ENCODE peak calls at places on chromosomes 3 and 15, in nine cellular contexts. O, I, K, T, G, B, L, H and C are unnamed samples. For H3K36me3, the result is how much of the 10 kb centered on the place peaks cover.

GRCh38 chr3:49269443-49269842 is 7.6 kb downstream of the C3orf62 start:
- DNase-seq in O (no peak), I (no peak), K (no peak), T (no peak), G (no peak), B (no peak), L (no peak), H (no peak), C (no peak)

GRCh38 chr3:55947406-55947805 is 460.3 kb upstream of the WNT5A start:
- DNase-seq in O (no peak), I (no peak), K (no peak), T (no peak), G (no peak), B (no peak), L (no peak), H (no peak), C (no peak)

GRCh38 chr3:58414538-58415197 is 19.0 kb downstream of the PDHB start:
- DNase-seq in O (peak), I (peak), K (peak), T (peak), G (peak), B (peak), L (no peak), H (peak), C (peak)

GRCh38 chr3:31035681-31036080 is 141.2 kb upstream of the GADL1 start:
- DNase-seq in O (no peak), I (peak), K (no peak), T (no peak), G (peak), B (no peak), L (no peak), H (no peak), C (no peak)

GRCh38 chr3:46851364-46852328 is 11.6 kb downstream of the MYL3 start:
- DNase-seq in O (no peak), I (no peak), K (no peak), T (no peak), G (no peak), B (no peak), L (peak), H (no peak), C (no peak)

GRCh38 chr3:32817561-32818430 is at the start of gene TRIM71:
- DNase-seq in O (no peak), I (no peak), K (peak), T (no peak), G (peak), B (no peak), L (peak), H (no peak), C (peak)

GRCh38 chr15:77826006-77826695 is 193.4 kb upstream of the LINGO1 start:
- DNase-seq in O (no peak), I (no peak), K (no peak), T (no peak), G (no peak), B (no peak), L (peak), H (no peak), C (no peak)

GRCh38 chr3:57755368-57756021 is 614 bp upstream of the SLMAP start:
- DNase-seq in O (no peak), I (peak), K (peak), T (peak), G (no peak), B (peak), L (no peak), H (no peak), C (peak)

GRCh38 chr15:80201256-80202015 is 48.6 kb downstream of the FAH start:
- DNase-seq in O (no peak), I (no peak), K (no peak), T (no peak), G (no peak), B (no peak), L (no peak), H (no peak), C (no peak)

GRCh38 chr3:23240386-23240785 is 37.3 kb downstream of the UBE2E2 start:
- DNase-seq in O (no peak), I (no peak), K (no peak), T (no peak), G (no peak), B (no peak), L (no peak), H (no peak), C (no peak)

GRCh38 chr15:40766906-40767837 is 2.6 kb upstream of the C15orf62 start:
- DNase-seq in O (no peak), I (peak), K (no peak), T (no peak), G (peak), B (no peak), L (no peak), H (no peak), C (peak)

GRCh38 chr15:80234883-80235282 is 17.1 kb downstream of the CTXND1 start:
- DNase-seq in O (no peak), I (peak), K (peak), T (no peak), G (peak), B (peak), L (peak), H (peak), C (peak)

GRCh38 chr3:42194943-42195510 is 71.0 kb downstream of the CCK start:
- DNase-seq in O (no peak), I (peak), K (no peak), T (no peak), G (no peak), B (no peak), L (no peak), H (no peak), C (no peak)

GRCh38 chr3:13420817-13421755 is 964 bp upstream of the NUP210 start:
- DNase-seq in O (no peak), I (no peak), K (no peak), T (no peak), G (no peak), B (peak), L (no peak), H (no peak), C (no peak)

GRCh38 chr15:67411491-67411890 is 109.4 kb upstream of the C15orf61 start:
- DNase-seq in O (no peak), I (peak), K (no peak), T (no peak), G (no peak), B (no peak), L (no peak), H (no peak), C (no peak)

GRCh38 chr3:140568842-140569520 is 108.9 kb upstream of the TRIM42 start:
- DNase-seq in O (peak), I (peak), K (no peak), T (peak), G (no peak), B (no peak), L (no peak), H (peak), C (peak)

GRCh38 chr3:175149675-175150074 is 290.5 kb downstream of the NAALADL2 start:
- DNase-seq in O (no peak), I (peak), K (peak), T (no peak), G (no peak), B (peak), L (no peak), H (no peak), C (no peak)

GRCh38 chr3:58052373-58053273 is 44.4 kb downstream of the FLNB start:
- DNase-seq in O (peak), I (peak), K (peak), T (peak), G (peak), B (peak), L (peak), H (peak), C (peak)

GRCh38 chr3:59862686-59863085 is 812.9 kb upstream of the CFAP20DC start:
- DNase-seq in O (no peak), I (peak), K (peak), T (no peak), G (peak), B (no peak), L (no peak), H (no peak), C (no peak)

GRCh38 chr15:68820205-68820588 is 498 bp downstream of the ANP32A start:
- DNase-seq in O (peak), I (no peak), K (no peak), T (peak), G (peak), B (peak), L (peak), H (peak), C (peak)

GRCh38 chr3:189096092-189096491 is 75.7 kb upstream of the TPRG1 start:
- DNase-seq in O (no peak), I (no peak), K (no peak), T (no peak), G (no peak), B (no peak), L (no peak), H (no peak), C (no peak)

GRCh38 chr3:175070946-175071345 is 211.8 kb downstream of the NAALADL2 start:
- DNase-seq in O (no peak), I (no peak), K (no peak), T (no peak), G (no peak), B (no peak), L (no peak), H (no peak), C (no peak)

GRCh38 chr15:23069496-23070166 is 30.3 kb upstream of the TUBGCP5 start:
- DNase-seq in O (no peak), I (no peak), K (no peak), T (no peak), G (no peak), B (no peak), L (no peak), H (no peak), C (peak)

GRCh38 chr15:74228723-74229081 is 7.4 kb upstream of the CCDC33 start:
- DNase-seq in O (no peak), I (peak), K (no peak), T (no peak), G (no peak), B (no peak), L (no peak), H (no peak), C (no peak)

GRCh38 chr15:33737687-33738606 is 230.3 kb upstream of the CHRM5 start:
- DNase-seq in O (no peak), I (peak), K (peak), T (no peak), G (peak), B (peak), L (no peak), H (no peak), C (no peak)

GRCh38 chr15:82572311-82572710 is 32.1 kb upstream of the RPS17 start:
- DNase-seq in O (peak), I (no peak), K (no peak), T (no peak), G (peak), B (no peak), L (no peak), H (no peak), C (no peak)

GRCh38 chr3:43723121-43723734 is 32.5 kb downstream of the ABHD5 start:
- DNase-seq in O (no peak), I (peak), K (peak), T (no peak), G (no peak), B (no peak), L (no peak), H (no peak), C (no peak)

GRCh38 chr3:127697531-127698240 is 24.9 kb downstream of the ABTB1 start:
- DNase-seq in O (peak), I (peak), K (peak), T (peak), G (peak), B (peak), L (peak), H (peak), C (peak)

GRCh38 chr15:58441376-58442070 is 9.7 kb downstream of the LIPC start:
- DNase-seq in O (no peak), I (peak), K (peak), T (no peak), G (peak), B (no peak), L (no peak), H (no peak), C (peak)

GRCh38 chr3:127915115-127915936 is at the start of gene KBTBD12:
- DNase-seq in O (peak), I (no peak), K (no peak), T (peak), G (no peak), B (peak), L (peak), H (peak), C (peak)

GRCh38 chr3:106371605-106372292 is 502.9 kb upstream of the CBLB start:
- DNase-seq in O (no peak), I (peak), K (no peak), T (no peak), G (peak), B (no peak), L (no peak), H (no peak), C (no peak)

GRCh38 chr3:123481071-123481470 is 32.2 kb upstream of the ADCY5 start:
- DNase-seq in O (no peak), I (no peak), K (no peak), T (no peak), G (no peak), B (no peak), L (no peak), H (no peak), C (no peak)

GRCh38 chr3:128619146-128619890 is 31.3 kb downstream of the RPN1 start:
- DNase-seq in O (no peak), I (peak), K (peak), T (no peak), G (peak), B (no peak), L (no peak), H (no peak), C (peak)

GRCh38 chr3:66376568-66376967 is 124.3 kb downstream of the LRIG1 start:
- DNase-seq in O (peak), I (peak), K (peak), T (no peak), G (peak), B (peak), L (no peak), H (no peak), C (peak)

GRCh38 chr3:135896613-135897012 is 68.9 kb upstream of the PPP2R3A start:
- DNase-seq in O (no peak), I (peak), K (peak), T (no peak), G (no peak), B (no peak), L (no peak), H (no peak), C (peak)

GRCh38 chr3:171055336-171056178 is 29.0 kb upstream of the SLC2A2 start:
- DNase-seq in O (no peak), I (peak), K (no peak), T (no peak), G (peak), B (no peak), L (no peak), H (no peak), C (no peak)

DNA sequence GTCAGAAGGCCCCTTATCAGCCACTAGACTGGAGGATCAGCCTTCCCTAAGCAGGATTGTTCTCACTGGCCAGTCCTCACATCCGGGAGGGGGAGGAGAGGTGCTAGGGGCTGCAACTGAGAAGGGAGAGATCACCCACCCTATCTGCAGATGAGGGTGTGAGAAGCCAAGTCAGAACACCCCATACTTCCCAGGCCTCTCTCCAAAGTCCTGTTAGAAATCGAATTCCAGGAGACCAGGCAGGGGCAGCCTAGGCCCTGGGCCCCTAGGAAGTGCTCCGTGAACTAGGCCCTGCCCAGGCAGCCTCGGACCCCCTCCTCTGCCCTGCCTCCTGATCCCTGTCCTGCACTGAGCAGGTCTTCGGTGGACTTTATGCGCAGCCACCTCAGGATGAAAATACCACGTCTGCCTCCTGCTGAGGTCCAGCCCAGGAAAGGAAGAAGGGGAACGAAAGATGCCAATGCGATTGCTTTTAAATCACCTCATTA is 933 bp downstream of the DZIP1L start:
- DNase-seq in O (peak), I (peak), K (peak), T (no peak), G (peak), B (no peak), L (no peak), H (no peak), C (peak)
- H3K4me3 ChIP-seq in O (peak), I (peak), K (peak), T (peak), G (peak), B (peak), L (peak), H (peak), C (peak)

GRCh38 chr3:122318620-122319019 is 6.4 kb upstream of the CSTA start:
- DNase-seq in O (no peak), I (peak), K (peak), T (no peak), G (no peak), B (no peak), L (no peak), H (no peak), C (no peak)
- H3K36me3 ChIP-seq in O (under half), I (under half), K (under half), T (under half), G (under half), B (under half), L (under half), H (under half), C (under half)

GRCh38 chr15:45128971-45129639 is 574 bp downstream of the DUOXA1 start:
- DNase-seq in O (no peak), I (no peak), K (no peak), T (no peak), G (no peak), B (no peak), L (peak), H (no peak), C (no peak)
- H3K4me3 ChIP-seq in O (no peak), I (no peak), K (peak), T (peak), G (peak), B (peak), L (no peak), H (peak), C (no peak)

GRCh38 chr3:53254190-53254809 is 1.5 kb downstream of the TKT start:
- DNase-seq in O (no peak), I (peak), K (peak), T (no peak), G (peak), B (no peak), L (no peak), H (no peak), C (no peak)
- H3K36me3 ChIP-seq in O (under half), I (under half), K (under half), T (under half), G (under half), B (under half), L (under half), H (under half), C (under half)

DNA sequence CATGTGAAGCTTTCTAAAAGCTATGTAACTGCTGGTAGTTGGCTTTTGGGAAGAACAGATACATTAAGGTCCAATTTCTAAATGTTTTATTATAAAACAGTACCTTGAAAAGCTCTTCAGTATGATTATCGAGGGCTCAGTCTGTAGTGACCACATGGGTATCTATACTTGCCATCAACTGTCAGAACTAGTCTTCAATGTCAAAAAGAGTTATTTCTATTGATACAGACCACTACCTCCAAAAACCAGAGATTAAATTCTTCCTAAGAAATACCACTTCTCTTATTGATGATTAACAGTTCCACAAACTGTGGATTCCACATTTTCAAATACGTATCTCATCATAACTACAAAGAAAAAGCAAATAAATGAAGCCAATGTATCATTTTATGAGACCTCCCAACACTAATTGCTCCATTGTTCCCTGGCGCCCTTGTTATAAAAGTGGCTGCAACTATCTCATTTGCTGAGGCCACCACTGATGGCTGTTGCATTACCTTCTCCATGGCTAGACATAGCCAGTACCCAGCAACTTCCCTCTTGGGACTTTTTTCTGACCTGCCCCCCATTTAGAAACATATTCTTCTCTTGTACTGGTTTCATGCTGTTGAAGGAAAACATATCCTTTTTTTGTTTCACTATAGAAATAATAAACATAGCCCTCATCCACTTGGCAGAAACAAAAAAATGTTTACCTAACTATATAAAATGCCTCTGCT is 33.9 kb upstream of the MBNL1 start:
- DNase-seq in O (no peak), I (no peak), K (no peak), T (no peak), G (no peak), B (no peak), L (no peak), H (no peak), C (no peak)
- H3K4me3 ChIP-seq in O (no peak), I (no peak), K (no peak), T (no peak), G (no peak), B (no peak), L (no peak), H (no peak), C (no peak)

DNA sequence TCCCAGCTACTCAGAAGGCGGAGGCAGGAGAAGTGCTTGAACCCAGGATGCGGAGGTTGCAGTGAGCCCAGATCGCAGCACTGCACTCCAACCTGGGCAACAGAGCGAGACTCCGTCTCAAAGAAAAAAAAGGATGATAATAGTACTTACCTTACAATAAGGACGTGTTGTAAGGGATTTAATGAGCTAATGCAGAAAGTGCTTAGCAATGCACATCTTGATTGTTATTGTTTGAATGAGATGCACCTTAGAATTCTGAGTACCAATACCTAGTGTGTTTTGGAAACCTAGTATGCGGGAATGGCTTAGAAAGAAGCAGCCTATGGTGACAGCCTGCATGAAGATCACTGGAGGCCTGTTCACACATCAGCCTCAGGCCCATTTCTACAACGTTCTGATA is 19.5 kb downstream of the SNUPN start:
- DNase-seq in O (no peak), I (no peak), K (no peak), T (no peak), G (no peak), B (no peak), L (no peak), H (no peak), C (no peak)
- H3K36me3 ChIP-seq in O (under half), I (under half), K (under half), T (half or more), G (half or more), B (under half), L (under half), H (half or more), C (half or more)

GRCh38 chr3:153165211-153165815 is 3.3 kb downstream of the RAP2B start:
- DNase-seq in O (no peak), I (peak), K (no peak), T (no peak), G (peak), B (no peak), L (no peak), H (no peak), C (no peak)
- H3K4me3 ChIP-seq in O (no peak), I (peak), K (peak), T (peak), G (peak), B (peak), L (no peak), H (peak), C (peak)

DNA sequence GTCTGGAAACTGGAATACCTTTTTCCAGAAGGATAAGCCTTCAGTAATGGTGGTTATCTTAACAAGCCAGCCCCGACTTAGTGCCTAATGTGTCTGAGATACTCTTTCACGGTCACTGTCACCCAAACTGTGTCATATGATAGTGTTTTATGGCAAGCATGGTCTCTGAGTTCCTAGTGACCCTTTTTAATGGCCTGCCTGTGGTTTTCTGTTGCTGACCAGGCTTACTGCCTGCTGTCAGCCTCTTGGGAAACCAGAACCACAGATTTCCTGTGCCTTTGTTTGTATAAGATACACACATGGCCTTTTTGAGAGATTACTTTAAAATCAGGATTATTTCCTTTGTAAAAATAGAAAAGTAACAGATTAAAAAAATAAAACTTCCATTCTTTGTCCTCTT is 22.4 kb downstream of the HPS3 start:
- DNase-seq in O (no peak), I (peak), K (peak), T (no peak), G (peak), B (no peak), L (no peak), H (no peak), C (no peak)
- H3K36me3 ChIP-seq in O (under half), I (under half), K (under half), T (half or more), G (half or more), B (under half), L (under half), H (half or more), C (under half)

GRCh38 chr15:100901702-100902435 is 17.3 kb upstream of the LRRK1 start:
- DNase-seq in O (peak), I (peak), K (peak), T (no peak), G (no peak), B (no peak), L (no peak), H (peak), C (peak)
- H3K4me3 ChIP-seq in O (peak), I (peak), K (no peak), T (peak), G (peak), B (no peak), L (no peak), H (peak), C (peak)